ENCODE peak calls at places on chromosomes 13 and 19, in ten cellular contexts. One of them, this sample, is unnamed.

GRCh38 chr19:35622750-35623149 is 6.1 kb upstream of the RBM42 start:
- DNase-seq in stimulated activated CD4-positive, alpha-beta T cell treated with anti-CD3 and anti-CD28 coated beads, Interleukin-1b, Interleukin-23, amount 100 ng/mL, for 48 hours: no peak
- DNase-seq in stimulated activated CD8-positive, alpha-beta memory T cell treated with anti-CD3 and anti-CD28 coated beads, Interleukin-7, amount 100 ng/mL, for 24 hours: no peak
- DNase-seq in psoas muscle: no peak
- DNase-seq in EL: no peak
- DNase-seq in gastrocnemius medialis: no peak
- DNase-seq in HT1080: no peak
- DNase-seq in kidney epithelial cell: no peak
- DNase-seq in RPMI7951: no peak
- DNase-seq in uterus: no peak
- DNase-seq in this sample: no peak

GRCh38 chr13:67554296-67554695 is 324.2 kb upstream of the PCDH9 start:
- DNase-seq in stimulated activated CD4-positive, alpha-beta T cell treated with anti-CD3 and anti-CD28 coated beads, Interleukin-1b, Interleukin-23, amount 100 ng/mL, for 48 hours: no peak
- DNase-seq in stimulated activated CD8-positive, alpha-beta memory T cell treated with anti-CD3 and anti-CD28 coated beads, Interleukin-7, amount 100 ng/mL, for 24 hours: no peak
- DNase-seq in psoas muscle: no peak
- DNase-seq in EL: no peak
- DNase-seq in gastrocnemius medialis: no peak
- DNase-seq in HT1080: no peak
- DNase-seq in kidney epithelial cell: no peak
- DNase-seq in RPMI7951: no peak
- DNase-seq in uterus: no peak
- DNase-seq in this sample: no peak

GRCh38 chr19:47095707-47096704 is 17.6 kb downstream of the ZC3H4 start:
- DNase-seq in stimulated activated CD4-positive, alpha-beta T cell treated with anti-CD3 and anti-CD28 coated beads, Interleukin-1b, Interleukin-23, amount 100 ng/mL, for 48 hours: no peak
- DNase-seq in stimulated activated CD8-positive, alpha-beta memory T cell treated with anti-CD3 and anti-CD28 coated beads, Interleukin-7, amount 100 ng/mL, for 24 hours: no peak
- DNase-seq in psoas muscle: peak
- DNase-seq in EL: no peak
- DNase-seq in gastrocnemius medialis: peak
- DNase-seq in HT1080: no peak
- DNase-seq in kidney epithelial cell: no peak
- DNase-seq in RPMI7951: peak
- DNase-seq in uterus: no peak
- DNase-seq in this sample: no peak

GRCh38 chr19:11853358-11853757 is 4.8 kb downstream of the ZNF439 start:
- DNase-seq in stimulated activated CD4-positive, alpha-beta T cell treated with anti-CD3 and anti-CD28 coated beads, Interleukin-1b, Interleukin-23, amount 100 ng/mL, for 48 hours: no peak
- DNase-seq in stimulated activated CD8-positive, alpha-beta memory T cell treated with anti-CD3 and anti-CD28 coated beads, Interleukin-7, amount 100 ng/mL, for 24 hours: no peak
- DNase-seq in psoas muscle: no peak
- DNase-seq in EL: no peak
- DNase-seq in gastrocnemius medialis: no peak
- DNase-seq in HT1080: no peak
- DNase-seq in kidney epithelial cell: no peak
- DNase-seq in RPMI7951: no peak
- DNase-seq in uterus: no peak
- DNase-seq in this sample: no peak

GRCh38 chr19:45428385-45429231 is 4.9 kb upstream of the ERCC1 start:
- DNase-seq in stimulated activated CD4-positive, alpha-beta T cell treated with anti-CD3 and anti-CD28 coated beads, Interleukin-1b, Interleukin-23, amount 100 ng/mL, for 48 hours: no peak
- DNase-seq in stimulated activated CD8-positive, alpha-beta memory T cell treated with anti-CD3 and anti-CD28 coated beads, Interleukin-7, amount 100 ng/mL, for 24 hours: no peak
- DNase-seq in psoas muscle: peak
- DNase-seq in EL: peak
- DNase-seq in gastrocnemius medialis: peak
- DNase-seq in HT1080: peak
- DNase-seq in kidney epithelial cell: no peak
- DNase-seq in RPMI7951: peak
- DNase-seq in uterus: peak
- DNase-seq in this sample: no peak

GRCh38 chr13:90485441-90485840 is 862.0 kb upstream of the MIR17HG start:
- DNase-seq in stimulated activated CD4-positive, alpha-beta T cell treated with anti-CD3 and anti-CD28 coated beads, Interleukin-1b, Interleukin-23, amount 100 ng/mL, for 48 hours: no peak
- DNase-seq in stimulated activated CD8-positive, alpha-beta memory T cell treated with anti-CD3 and anti-CD28 coated beads, Interleukin-7, amount 100 ng/mL, for 24 hours: no peak
- DNase-seq in psoas muscle: no peak
- DNase-seq in EL: peak
- DNase-seq in gastrocnemius medialis: no peak
- DNase-seq in HT1080: peak
- DNase-seq in kidney epithelial cell: peak
- DNase-seq in RPMI7951: peak
- DNase-seq in uterus: no peak
- DNase-seq in this sample: no peak

GRCh38 chr13:93963266-93964131 is 516.0 kb downstream of the DCT start:
- DNase-seq in stimulated activated CD4-positive, alpha-beta T cell treated with anti-CD3 and anti-CD28 coated beads, Interleukin-1b, Interleukin-23, amount 100 ng/mL, for 48 hours: no peak
- DNase-seq in stimulated activated CD8-positive, alpha-beta memory T cell treated with anti-CD3 and anti-CD28 coated beads, Interleukin-7, amount 100 ng/mL, for 24 hours: no peak
- DNase-seq in psoas muscle: no peak
- DNase-seq in EL: peak
- DNase-seq in gastrocnemius medialis: no peak
- DNase-seq in HT1080: peak
- DNase-seq in kidney epithelial cell: peak
- DNase-seq in RPMI7951: no peak
- DNase-seq in uterus: no peak
- DNase-seq in this sample: no peak

GRCh38 chr19:46373573-46374359 is 26.9 kb downstream of the PPP5C start:
- DNase-seq in stimulated activated CD4-positive, alpha-beta T cell treated with anti-CD3 and anti-CD28 coated beads, Interleukin-1b, Interleukin-23, amount 100 ng/mL, for 48 hours: no peak
- DNase-seq in stimulated activated CD8-positive, alpha-beta memory T cell treated with anti-CD3 and anti-CD28 coated beads, Interleukin-7, amount 100 ng/mL, for 24 hours: no peak
- DNase-seq in psoas muscle: peak
- DNase-seq in EL: peak
- DNase-seq in gastrocnemius medialis: no peak
- DNase-seq in HT1080: peak
- DNase-seq in kidney epithelial cell: peak
- DNase-seq in RPMI7951: peak
- DNase-seq in uterus: no peak
- DNase-seq in this sample: no peak

GRCh38 chr19:19822148-19822429 is 539 bp upstream of the ZNF506 start:
- DNase-seq in stimulated activated CD4-positive, alpha-beta T cell treated with anti-CD3 and anti-CD28 coated beads, Interleukin-1b, Interleukin-23, amount 100 ng/mL, for 48 hours: no peak
- DNase-seq in stimulated activated CD8-positive, alpha-beta memory T cell treated with anti-CD3 and anti-CD28 coated beads, Interleukin-7, amount 100 ng/mL, for 24 hours: no peak
- DNase-seq in psoas muscle: no peak
- DNase-seq in EL: no peak
- DNase-seq in gastrocnemius medialis: no peak
- DNase-seq in HT1080: no peak
- DNase-seq in kidney epithelial cell: no peak
- DNase-seq in RPMI7951: peak
- DNase-seq in uterus: no peak
- DNase-seq in this sample: no peak